ENCODE peak calls at places on chromosomes 16 and 17, in ten cellular contexts. O is PC-9; Y is H54; M is activated CD4-positive, alpha-beta T cell treated with anti-CD3 and anti-CD28 coated beads for 24 hours; I is GM19239; W is naive thymus-derived CD8-positive, alpha-beta T cell; D is iris pigment epithelial cell; R is GM12878; F is HFF-Myc; K is hypothalamus. B is an unnamed sample.

GRCh38 chr17:732788-733720 is 658 bp downstream of the TLCD3A start:
- DNase-seq in O (peak; percentile 47), Y (no peak), M (no peak), I (peak; percentile 37), W (no peak), D (peak; percentile 50), R (no peak), F (no peak), K (no peak), B (peak; percentile 32)

GRCh38 chr17:78342438-78343098 is 17.3 kb downstream of the SOCS3 start:
- DNase-seq in O (peak; percentile 70), Y (peak; percentile 86), M (no peak), I (no peak), W (no peak), D (peak; percentile 87), R (no peak), F (no peak), K (no peak), B (no peak)

GRCh38 chr17:67328026-67328425 is 38.4 kb downstream of the PSMD12 start:
- DNase-seq in O (no peak), Y (no peak), M (no peak), I (no peak), W (no peak), D (no peak), R (no peak), F (no peak), K (no peak), B (no peak)

GRCh38 chr16:49458656-49459445 is 85.2 kb downstream of the C16orf78 start:
- DNase-seq in O (no peak), Y (no peak), M (no peak), I (no peak), W (no peak), D (no peak), R (no peak), F (no peak), K (no peak), B (no peak)

GRCh38 chr17:43033947-43034622 is 9.1 kb downstream of the RND2 start:
- DNase-seq in O (no peak), Y (no peak), M (no peak), I (no peak), W (no peak), D (no peak), R (no peak), F (no peak), K (peak; percentile 14), B (no peak)

GRCh38 chr17:64354824-64355535 is 35.7 kb downstream of the PECAM1 start:
- DNase-seq in O (no peak), Y (no peak), M (no peak), I (no peak), W (no peak), D (peak; percentile 76), R (no peak), F (no peak), K (no peak), B (no peak)

GRCh38 chr17:79931517-79932309 is 92.5 kb upstream of the CBX4 start:
- DNase-seq in O (no peak), Y (peak; percentile 56), M (no peak), I (no peak), W (no peak), D (peak; percentile 43), R (no peak), F (no peak), K (no peak), B (no peak)

GRCh38 chr17:3695129-3695722 is 729 bp downstream of the P2RX5 start:
- DNase-seq in O (no peak), Y (peak; percentile 88), M (no peak), I (no peak), W (no peak), D (no peak), R (no peak), F (no peak), K (no peak), B (no peak)

GRCh38 chr16:88761830-88762229 is 23.2 kb downstream of the PIEZO1 start:
- DNase-seq in O (peak; percentile 88), Y (no peak), M (no peak), I (no peak), W (no peak), D (no peak), R (no peak), F (no peak), K (no peak), B (no peak)

GRCh38 chr16:86595983-86596605 is 17.7 kb downstream of the FOXL1 start:
- DNase-seq in O (no peak), Y (no peak), M (no peak), I (no peak), W (no peak), D (no peak), R (no peak), F (no peak), K (no peak), B (no peak)

GRCh38 chr16:86319871-86320270 is 190.5 kb upstream of the FOXF1 start:
- DNase-seq in O (no peak), Y (no peak), M (no peak), I (no peak), W (no peak), D (peak; percentile 57), R (no peak), F (no peak), K (no peak), B (no peak)

GRCh38 chr17:77476920-77477805 is 336.4 kb downstream of the SEC14L1 start:
- DNase-seq in O (no peak), Y (peak; percentile 81), M (no peak), I (no peak), W (no peak), D (peak; percentile 98), R (no peak), F (peak; percentile 89), K (no peak), B (no peak)

GRCh38 chr17:48997827-48998556 is 807 bp downstream of the IGF2BP1 start:
- DNase-seq in O (no peak), Y (no peak), M (no peak), I (no peak), W (no peak), D (no peak), R (no peak), F (no peak), K (no peak), B (peak; percentile 32)

GRCh38 chr17:59278401-59278800 is 53.1 kb upstream of the YPEL2 start:
- DNase-seq in O (no peak), Y (no peak), M (no peak), I (no peak), W (no peak), D (no peak), R (no peak), F (no peak), K (no peak), B (no peak)

GRCh38 chr16:9860876-9861275 is 321.4 kb downstream of the GRIN2A start:
- DNase-seq in O (no peak), Y (no peak), M (no peak), I (no peak), W (no peak), D (no peak), R (no peak), F (no peak), K (no peak), B (no peak)

GRCh38 chr16:23728112-23728477 is 15.1 kb upstream of the ERN2 start:
- DNase-seq in O (no peak), Y (no peak), M (no peak), I (no peak), W (no peak), D (no peak), R (no peak), F (no peak), K (no peak), B (no peak)

GRCh38 chr16:19680972-19681371 is 37.1 kb downstream of the KNOP1 start:
- DNase-seq in O (peak; percentile 48), Y (no peak), M (no peak), I (no peak), W (no peak), D (no peak), R (no peak), F (no peak), K (no peak), B (no peak)

GRCh38 chr16:81767987-81768592 is 11.0 kb upstream of the PLCG2 start:
- DNase-seq in O (no peak), Y (no peak), M (no peak), I (no peak), W (no peak), D (no peak), R (no peak), F (no peak), K (no peak), B (no peak)

GRCh38 chr16:50692999-50693781 is at the start of gene NOD2:
- DNase-seq in O (no peak), Y (no peak), M (no peak), I (no peak), W (no peak), D (no peak), R (no peak), F (no peak), K (no peak), B (peak; percentile 77)

GRCh38 chr17:74763565-74764387 is 12.4 kb downstream of the NAT9 start:
- DNase-seq in O (no peak), Y (no peak), M (no peak), I (no peak), W (no peak), D (no peak), R (no peak), F (no peak), K (no peak), B (no peak)

GRCh38 chr16:72092832-72093447 is 480 bp downstream of the TXNL4B start:
- DNase-seq in O (peak; percentile 65), Y (peak; percentile 33), M (no peak), I (no peak), W (no peak), D (peak; percentile 79), R (no peak), F (peak; percentile 42), K (no peak), B (no peak)

GRCh38 chr17:36972186-36972686 is 23.5 kb downstream of the AATF start:
- DNase-seq in O (no peak), Y (no peak), M (no peak), I (no peak), W (no peak), D (peak; percentile 4), R (no peak), F (no peak), K (no peak), B (no peak)

GRCh38 chr16:19804538-19805323 is 79.9 kb downstream of the GPRC5B start:
- DNase-seq in O (peak; percentile 80), Y (no peak), M (no peak), I (no peak), W (peak; percentile 68), D (no peak), R (no peak), F (no peak), K (no peak), B (no peak)

GRCh38 chr16:66337434-66338188 is 28.9 kb upstream of the CDH5 start:
- DNase-seq in O (no peak), Y (no peak), M (no peak), I (no peak), W (no peak), D (no peak), R (no peak), F (no peak), K (no peak), B (no peak)

GRCh38 chr17:77831497-77832179 is 126.9 kb upstream of the TNRC6C start:
- DNase-seq in O (no peak), Y (peak; percentile 63), M (no peak), I (no peak), W (no peak), D (peak; percentile 69), R (no peak), F (peak; percentile 39), K (no peak), B (no peak)

GRCh38 chr17:78925662-78926555 is 722 bp upstream of the TIMP2 start:
- DNase-seq in O (no peak), Y (peak; percentile 72), M (no peak), I (no peak), W (no peak), D (peak; percentile 94), R (no peak), F (peak; percentile 66), K (no peak), B (no peak)

GRCh38 chr17:40303009-40303657 is 5.8 kb upstream of the RARA start:
- DNase-seq in O (peak; percentile 48), Y (no peak), M (no peak), I (no peak), W (peak; percentile 74), D (peak; percentile 72), R (no peak), F (no peak), K (no peak), B (peak; percentile 68)

GRCh38 chr17:73747221-73748002 is 103.2 kb upstream of the SDK2 start:
- DNase-seq in O (no peak), Y (no peak), M (no peak), I (no peak), W (no peak), D (no peak), R (no peak), F (no peak), K (no peak), B (no peak)